ENCODE peak calls at places on chromosomes 4 and X, in four cellular contexts. B is spleen, R is body of pancreas, F is GM10248. A is an unnamed sample.

GRCh38 chr4:172726001-172726423 is 442.6 kb upstream of the GALNT7 start:
- DNase-seq in B (no peak), F (no peak), R (no peak), A (peak)

GRCh38 chr4:7687006-7687405 is 252.3 kb upstream of the PSAPL1 start:
- DNase-seq in B (peak), R (no peak), F (no peak), A (no peak)

GRCh38 chrX:139844163-139844562 is 88.7 kb downstream of the ATP11C start:
- DNase-seq in R (no peak), F (peak), B (no peak), A (no peak)

GRCh38 chrX:34629572-34629971 is 27.5 kb downstream of the TMEM47 start:
- DNase-seq in F (no peak), B (no peak), R (no peak), A (no peak)

GRCh38 chr4:153265311-153266047 is 61.2 kb downstream of the TRIM2 start:
- DNase-seq in F (no peak), R (no peak), B (no peak), A (no peak)

GRCh38 chrX:47697171-47697570 is 38.2 kb upstream of the UXT start:
- DNase-seq in F (no peak), B (no peak), R (no peak), A (peak)

GRCh38 chr4:118753096-118753495 is 67.9 kb downstream of the METTL14 start:
- DNase-seq in B (no peak), R (no peak), F (no peak), A (no peak)

GRCh38 chr4:154119317-154119716 is 330.4 kb upstream of the SFRP2 start:
- DNase-seq in F (no peak), R (no peak), B (no peak), A (no peak)

GRCh38 chrX:129654652-129655546 is at the start of gene APLN:
- DNase-seq in F (no peak), B (no peak), R (peak), A (peak)

GRCh38 chr4:154781983-154782293 is 866 bp downstream of the RBM46 start:
- DNase-seq in B (no peak), F (no peak), R (no peak), A (no peak)

GRCh38 chr4:1417522-1418390 is 11.5 kb upstream of the NKX1-1 start:
- DNase-seq in R (no peak), B (peak), F (no peak), A (no peak)

GRCh38 chr4:185868983-185869938 is 57.3 kb upstream of the SORBS2 start:
- DNase-seq in R (no peak), B (no peak), F (no peak), A (no peak)

GRCh38 chrX:103356897-103357296 is 591 bp downstream of the TCEAL9 start:
- DNase-seq in F (no peak), R (peak), B (no peak), A (peak)

GRCh38 chrX:125266153-125266660 is 53.5 kb upstream of the TEX13C start:
- DNase-seq in B (no peak), R (no peak), F (no peak), A (no peak)

GRCh38 chrX:24574743-24575142 is 72.4 kb downstream of the PCYT1B start:
- DNase-seq in F (no peak), B (no peak), R (no peak), A (no peak)

GRCh38 chr4:87026795-87027495 is 92.1 kb downstream of the AFF1 start:
- DNase-seq in F (peak), B (no peak), R (no peak), A (no peak)

GRCh38 chr4:154332681-154333421 is 158.7 kb downstream of the DCHS2 start:
- DNase-seq in B (peak), F (peak), R (peak), A (peak)

GRCh38 chr4:55925235-55925634 is 23.5 kb upstream of the CEP135 start:
- DNase-seq in F (no peak), B (no peak), R (no peak), A (no peak)

GRCh38 chr4:75180790-75181776 is 248.2 kb downstream of the PARM1 start:
- DNase-seq in B (peak), F (peak), R (no peak), A (peak)

GRCh38 chr4:39375478-39375877 is 9.3 kb upstream of the RFC1 start:
- DNase-seq in R (no peak), B (no peak), F (no peak), A (no peak)

GRCh38 chr4:101621120-101621519 is 169.4 kb upstream of the BANK1 start:
- DNase-seq in R (no peak), B (no peak), F (no peak), A (no peak)

GRCh38 chr4:78951862-78952472 is 12.7 kb upstream of the PAQR3 start:
- DNase-seq in B (no peak), R (peak), F (peak), A (no peak)

GRCh38 chr4:174714393-174715211 is 114.4 kb downstream of the GLRA3 start:
- DNase-seq in B (no peak), R (peak), F (peak), A (peak)

GRCh38 chr4:123463869-123464268 is 67.3 kb downstream of the SPRY1 start:
- DNase-seq in R (no peak), F (no peak), B (no peak), A (no peak)

GRCh38 chr4:1342003-1342402 is 5.0 kb upstream of the UVSSA start:
- DNase-seq in F (no peak), R (no peak), B (no peak), A (no peak)

GRCh38 chr4:155659168-155659567 is 7.5 kb upstream of the GUCY1A1 start:
- DNase-seq in F (no peak), B (no peak), R (no peak), A (no peak)

GRCh38 chr4:8033776-8034528 is 94.3 kb upstream of the AFAP1 start:
- DNase-seq in F (no peak), R (no peak), B (no peak), A (no peak)

GRCh38 chr4:67020079-67020807 is 525.1 kb downstream of the CENPC start:
- DNase-seq in F (no peak), R (no peak), B (no peak), A (no peak)

GRCh38 chr4:124970011-124970410 is 257.5 kb upstream of the ANKRD50 start:
- DNase-seq in R (no peak), B (no peak), F (no peak), A (no peak)

GRCh38 chrX:30957753-30958152 is 68.7 kb upstream of the TAB3 start:
- DNase-seq in R (peak), F (no peak), B (no peak), A (no peak)

GRCh38 chr4:105751718-105752299 is 43.2 kb downstream of the GSTCD start:
- DNase-seq in F (no peak), R (no peak), B (no peak), A (no peak)

GRCh38 chr4:118033148-118034060 is 882 bp upstream of the NDST3 start:
- DNase-seq in F (no peak), B (peak), R (peak), A (peak)

GRCh38 chr4:167282171-167282864 is 48.0 kb upstream of the SPOCK3 start:
- DNase-seq in R (no peak), B (no peak), F (no peak), A (no peak)

GRCh38 chr4:2363056-2363719 is 55.3 kb downstream of the ZFYVE28 start:
- DNase-seq in B (no peak), R (peak), F (no peak), A (no peak)

GRCh38 chr4:158161561-158162354 is 11.1 kb downstream of the GASK1B start:
- DNase-seq in F (no peak), R (peak), B (no peak), A (no peak)

GRCh38 chr4:73690051-73690744 is 50.2 kb upstream of the CXCL8 start:
- DNase-seq in B (no peak), F (no peak), R (no peak), A (no peak)

GRCh38 chr4:56937262-56937661 is 29.6 kb downstream of the REST start:
- DNase-seq in R (no peak), F (no peak), B (no peak), A (no peak)

GRCh38 chr4:154205471-154205870 is 286.1 kb downstream of the DCHS2 start:
- DNase-seq in B (no peak), F (no peak), R (no peak), A (no peak)

DNA sequence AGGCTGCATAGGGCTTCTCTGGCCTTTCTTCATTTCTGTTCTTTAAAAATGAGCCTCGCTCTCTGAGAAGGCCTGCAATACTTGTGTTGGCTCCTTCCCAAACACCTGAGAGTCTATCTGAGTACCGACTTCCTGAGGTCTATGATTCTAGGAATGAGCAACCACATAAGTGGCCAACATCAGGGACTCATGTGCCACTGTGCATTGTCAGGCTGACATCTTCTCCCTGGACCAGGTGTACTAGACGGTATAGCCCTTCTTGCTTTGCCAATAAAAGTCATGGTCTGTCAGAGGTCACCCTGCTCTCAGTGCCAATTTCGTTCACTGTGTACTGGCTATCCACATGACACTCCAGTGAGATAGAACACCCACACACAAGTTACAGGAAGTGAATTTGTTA is 67.4 kb upstream of the EPHA5 start:
- DNase-seq in B (no peak), R (no peak), F (no peak), A (no peak)
- TF ChIP-seq CTCF in B (no peak), R (no peak), F (no peak), A (no peak)

GRCh38 chrX:149881081-149881711 is at the start of gene MAGEA8:
- DNase-seq in R (no peak), F (peak), B (no peak), A (no peak)
- TF ChIP-seq CTCF in R (no peak), F (no peak), B (no peak), A (no peak)

GRCh38 chr4:112704991-112705845 is 68.3 kb downstream of the LARP7 start:
- DNase-seq in F (peak), R (peak), B (peak), A (no peak)
- TF ChIP-seq CTCF in F (no peak), R (no peak), B (no peak), A (no peak)

DNA sequence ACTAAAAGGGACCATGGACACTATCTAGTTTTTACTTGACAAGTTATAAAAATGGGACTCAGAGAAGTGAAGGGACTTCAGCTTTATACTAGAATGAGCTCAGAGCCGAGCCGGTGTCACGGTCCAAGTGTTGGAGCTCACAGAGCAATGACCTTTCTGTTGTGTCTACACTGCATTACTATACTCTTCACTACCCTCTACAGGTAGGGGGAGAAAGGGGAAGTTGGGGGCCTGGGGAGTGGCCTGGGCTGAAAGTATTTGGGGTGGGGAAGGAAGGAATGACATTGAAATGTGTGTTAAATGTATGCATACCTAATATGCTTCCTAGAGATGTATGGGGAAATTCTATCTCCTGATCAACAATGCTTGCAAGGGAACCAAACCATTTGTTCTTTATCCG is 48.8 kb upstream of the HHIP start:
- DNase-seq in F (no peak), R (no peak), B (no peak), A (no peak)
- TF ChIP-seq CTCF in F (no peak), R (no peak), B (no peak), A (no peak)

DNA sequence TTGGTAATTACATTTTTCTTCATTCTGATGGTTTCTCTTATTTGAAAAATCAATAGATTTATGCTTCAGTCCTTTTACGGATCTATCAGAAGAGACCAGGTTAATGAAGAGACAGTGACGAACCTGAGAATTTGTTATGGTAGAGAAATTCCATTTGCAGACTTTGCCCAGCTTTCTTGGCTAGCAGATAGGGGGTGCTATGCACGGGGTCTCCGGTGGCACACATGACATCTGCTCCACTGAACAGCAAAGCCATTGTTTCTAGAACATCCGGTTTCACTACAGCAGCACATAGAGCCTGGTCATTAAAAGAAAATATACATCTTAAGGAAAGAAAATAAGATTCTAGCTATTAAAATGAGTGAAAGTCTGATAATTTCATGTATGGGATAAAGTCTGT is 85.1 kb downstream of the ARAP2 start:
- DNase-seq in B (no peak), R (no peak), F (no peak), A (no peak)
- TF ChIP-seq CTCF in B (peak), R (no peak), F (no peak), A (no peak)

A was measured in colonic mucosa.